ENCODE peak calls at places on chromosomes 1 and 21, in ten cellular contexts. One of them, this sample, is unnamed.

GRCh38 chr1:64956241-64956640 is 10.1 kb downstream of the JAK1 start:
- DNase-seq in activated CD8-positive, alpha-beta T cell treated with anti-CD3 and anti-CD28 coated beads for 36 hours: peak; percentile 59
- DNase-seq in RWPE1: peak; percentile 33
- DNase-seq in Panc1: no peak
- DNase-seq in AG04450: no peak
- DNase-seq in Calu3: no peak
- DNase-seq in cardiac fibroblast: peak; percentile 59
- DNase-seq in GM12865: no peak
- DNase-seq in heart right ventricle: no peak
- DNase-seq in mammary epithelial cell: no peak
- DNase-seq in this sample: no peak

GRCh38 chr1:34060901-34061415 is 104.1 kb downstream of the CSMD2 start:
- DNase-seq in activated CD8-positive, alpha-beta T cell treated with anti-CD3 and anti-CD28 coated beads for 36 hours: no peak
- DNase-seq in RWPE1: no peak
- DNase-seq in Panc1: no peak
- DNase-seq in AG04450: no peak
- DNase-seq in Calu3: no peak
- DNase-seq in cardiac fibroblast: no peak
- DNase-seq in GM12865: no peak
- DNase-seq in heart right ventricle: peak; percentile 7
- DNase-seq in mammary epithelial cell: no peak
- DNase-seq in this sample: no peak

GRCh38 chr21:45882641-45883040 is 98.9 kb upstream of the COL6A1 start:
- DNase-seq in activated CD8-positive, alpha-beta T cell treated with anti-CD3 and anti-CD28 coated beads for 36 hours: no peak
- DNase-seq in RWPE1: no peak
- DNase-seq in Panc1: no peak
- DNase-seq in AG04450: no peak
- DNase-seq in Calu3: no peak
- DNase-seq in cardiac fibroblast: no peak
- DNase-seq in GM12865: no peak
- DNase-seq in heart right ventricle: no peak
- DNase-seq in mammary epithelial cell: no peak
- DNase-seq in this sample: no peak

GRCh38 chr1:156608036-156608674 is 6.9 kb upstream of the GPATCH4 start:
- DNase-seq in activated CD8-positive, alpha-beta T cell treated with anti-CD3 and anti-CD28 coated beads for 36 hours: peak; percentile 77
- DNase-seq in RWPE1: peak; percentile 57
- DNase-seq in Panc1: no peak
- DNase-seq in AG04450: peak; percentile 39
- DNase-seq in Calu3: peak; percentile 64
- DNase-seq in cardiac fibroblast: peak; percentile 83
- DNase-seq in GM12865: peak; percentile 86
- DNase-seq in heart right ventricle: peak; percentile 70
- DNase-seq in mammary epithelial cell: peak; percentile 60
- DNase-seq in this sample: peak; percentile 66

GRCh38 chr1:923131-923990 is at the start of gene SAMD11:
- DNase-seq in activated CD8-positive, alpha-beta T cell treated with anti-CD3 and anti-CD28 coated beads for 36 hours: peak; percentile 61
- DNase-seq in RWPE1: peak; percentile 50
- DNase-seq in Panc1: no peak
- DNase-seq in AG04450: peak; percentile 32
- DNase-seq in Calu3: peak; percentile 90
- DNase-seq in cardiac fibroblast: peak; percentile 78
- DNase-seq in GM12865: peak; percentile 52
- DNase-seq in heart right ventricle: peak; percentile 87
- DNase-seq in mammary epithelial cell: peak; percentile 80
- DNase-seq in this sample: peak; percentile 65

GRCh38 chr1:65541161-65541560 is 120.7 kb downstream of the LEPR start:
- DNase-seq in activated CD8-positive, alpha-beta T cell treated with anti-CD3 and anti-CD28 coated beads for 36 hours: no peak
- DNase-seq in RWPE1: no peak
- DNase-seq in Panc1: no peak
- DNase-seq in AG04450: no peak
- DNase-seq in Calu3: no peak
- DNase-seq in cardiac fibroblast: no peak
- DNase-seq in GM12865: no peak
- DNase-seq in heart right ventricle: no peak
- DNase-seq in mammary epithelial cell: peak; percentile 32
- DNase-seq in this sample: no peak

GRCh38 chr1:17674707-17675505 is 80.2 kb upstream of the ACTL8 start:
- DNase-seq in activated CD8-positive, alpha-beta T cell treated with anti-CD3 and anti-CD28 coated beads for 36 hours: no peak
- DNase-seq in RWPE1: no peak
- DNase-seq in Panc1: no peak
- DNase-seq in AG04450: no peak
- DNase-seq in Calu3: no peak
- DNase-seq in cardiac fibroblast: peak; percentile 15
- DNase-seq in GM12865: no peak
- DNase-seq in heart right ventricle: no peak
- DNase-seq in mammary epithelial cell: no peak
- DNase-seq in this sample: no peak

GRCh38 chr1:62688687-62689085 is 500 bp upstream of the DOCK7 start:
- DNase-seq in activated CD8-positive, alpha-beta T cell treated with anti-CD3 and anti-CD28 coated beads for 36 hours: no peak
- DNase-seq in RWPE1: no peak
- DNase-seq in Panc1: no peak
- DNase-seq in AG04450: no peak
- DNase-seq in Calu3: no peak
- DNase-seq in cardiac fibroblast: no peak
- DNase-seq in GM12865: no peak
- DNase-seq in heart right ventricle: no peak
- DNase-seq in mammary epithelial cell: no peak
- DNase-seq in this sample: no peak

GRCh38 chr1:9014475-9015375 is 11.5 kb downstream of the SLC2A7 start:
- DNase-seq in activated CD8-positive, alpha-beta T cell treated with anti-CD3 and anti-CD28 coated beads for 36 hours: no peak
- DNase-seq in RWPE1: no peak
- DNase-seq in Panc1: no peak
- DNase-seq in AG04450: no peak
- DNase-seq in Calu3: no peak
- DNase-seq in cardiac fibroblast: no peak
- DNase-seq in GM12865: no peak
- DNase-seq in heart right ventricle: no peak
- DNase-seq in mammary epithelial cell: no peak
- DNase-seq in this sample: no peak

GRCh38 chr1:924619-925323 is 1.0 kb downstream of the SAMD11 start:
- DNase-seq in activated CD8-positive, alpha-beta T cell treated with anti-CD3 and anti-CD28 coated beads for 36 hours: no peak
- DNase-seq in RWPE1: no peak
- DNase-seq in Panc1: no peak
- DNase-seq in AG04450: no peak
- DNase-seq in Calu3: no peak
- DNase-seq in cardiac fibroblast: peak; percentile 35
- DNase-seq in GM12865: no peak
- DNase-seq in heart right ventricle: no peak
- DNase-seq in mammary epithelial cell: peak; percentile 40
- DNase-seq in this sample: peak; percentile 41

GRCh38 chr1:236534164-236534651 is 10.4 kb downstream of the LGALS8 start:
- DNase-seq in activated CD8-positive, alpha-beta T cell treated with anti-CD3 and anti-CD28 coated beads for 36 hours: peak; percentile 74
- DNase-seq in RWPE1: no peak
- DNase-seq in Panc1: no peak
- DNase-seq in AG04450: no peak
- DNase-seq in Calu3: no peak
- DNase-seq in cardiac fibroblast: peak; percentile 80
- DNase-seq in GM12865: no peak
- DNase-seq in heart right ventricle: no peak
- DNase-seq in mammary epithelial cell: peak; percentile 72
- DNase-seq in this sample: no peak

GRCh38 chr1:41330588-41331545 is 30.4 kb upstream of the FOXO6 start:
- DNase-seq in activated CD8-positive, alpha-beta T cell treated with anti-CD3 and anti-CD28 coated beads for 36 hours: no peak
- DNase-seq in RWPE1: no peak
- DNase-seq in Panc1: no peak
- DNase-seq in AG04450: no peak
- DNase-seq in Calu3: no peak
- DNase-seq in cardiac fibroblast: peak; percentile 8
- DNase-seq in GM12865: no peak
- DNase-seq in heart right ventricle: no peak
- DNase-seq in mammary epithelial cell: no peak
- DNase-seq in this sample: no peak

GRCh38 chr1:24586119-24586518 is 30.2 kb downstream of the NCMAP start:
- DNase-seq in activated CD8-positive, alpha-beta T cell treated with anti-CD3 and anti-CD28 coated beads for 36 hours: no peak
- DNase-seq in RWPE1: no peak
- DNase-seq in Panc1: no peak
- DNase-seq in AG04450: no peak
- DNase-seq in Calu3: no peak
- DNase-seq in cardiac fibroblast: no peak
- DNase-seq in GM12865: no peak
- DNase-seq in heart right ventricle: no peak
- DNase-seq in mammary epithelial cell: no peak
- DNase-seq in this sample: no peak

GRCh38 chr1:173418107-173418985 is 58.8 kb upstream of the PRDX6 start:
- DNase-seq in activated CD8-positive, alpha-beta T cell treated with anti-CD3 and anti-CD28 coated beads for 36 hours: no peak
- DNase-seq in RWPE1: no peak
- DNase-seq in Panc1: no peak
- DNase-seq in AG04450: no peak
- DNase-seq in Calu3: no peak
- DNase-seq in cardiac fibroblast: no peak
- DNase-seq in GM12865: peak; percentile 82
- DNase-seq in heart right ventricle: no peak
- DNase-seq in mammary epithelial cell: no peak
- DNase-seq in this sample: no peak

GRCh38 chr1:59107516-59107915 is 189.4 kb upstream of the FGGY start:
- DNase-seq in activated CD8-positive, alpha-beta T cell treated with anti-CD3 and anti-CD28 coated beads for 36 hours: no peak
- DNase-seq in RWPE1: peak; percentile 78
- DNase-seq in Panc1: no peak
- DNase-seq in AG04450: no peak
- DNase-seq in Calu3: no peak
- DNase-seq in cardiac fibroblast: peak; percentile 61
- DNase-seq in GM12865: no peak
- DNase-seq in heart right ventricle: peak; percentile 69
- DNase-seq in mammary epithelial cell: peak; percentile 91
- DNase-seq in this sample: no peak

GRCh38 chr1:183568176-183569041 is 21.9 kb downstream of the NCF2 start:
- DNase-seq in activated CD8-positive, alpha-beta T cell treated with anti-CD3 and anti-CD28 coated beads for 36 hours: no peak
- DNase-seq in RWPE1: no peak
- DNase-seq in Panc1: no peak
- DNase-seq in AG04450: no peak
- DNase-seq in Calu3: no peak
- DNase-seq in cardiac fibroblast: peak; percentile 42
- DNase-seq in GM12865: no peak
- DNase-seq in heart right ventricle: peak; percentile 56
- DNase-seq in mammary epithelial cell: no peak
- DNase-seq in this sample: peak; percentile 34

DNA sequence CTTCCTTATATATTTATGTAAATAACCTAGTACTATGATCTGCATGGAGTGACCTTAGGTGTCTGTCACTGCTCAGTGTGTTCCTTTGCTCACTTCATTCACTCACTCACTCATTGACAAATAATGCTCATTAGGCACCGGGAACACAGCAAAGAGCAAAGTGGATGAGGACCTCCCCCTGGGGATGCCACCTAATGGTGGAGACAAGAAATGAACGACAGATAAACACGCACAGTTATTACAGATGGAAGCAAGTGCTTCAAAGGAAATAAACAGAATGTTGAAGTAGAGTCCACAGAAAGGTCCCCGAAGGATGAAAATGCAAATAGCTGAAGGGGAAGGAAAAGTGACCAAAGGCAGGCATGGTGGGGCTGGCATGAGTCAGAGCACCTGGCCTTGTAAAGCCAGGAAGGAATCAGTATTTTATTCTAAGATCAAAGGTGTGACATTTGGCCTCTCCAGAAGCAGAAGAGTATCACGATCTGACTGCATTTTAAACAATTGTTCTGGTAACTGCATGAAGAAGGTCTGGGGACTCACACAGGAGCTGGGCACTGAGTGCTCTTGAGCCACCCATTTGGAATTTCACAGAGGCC is 23.1 kb downstream of the MAB21L3 start:
- DNase-seq in activated CD8-positive, alpha-beta T cell treated with anti-CD3 and anti-CD28 coated beads for 36 hours: no peak
- DNase-seq in RWPE1: no peak
- DNase-seq in Panc1: no peak
- DNase-seq in AG04450: no peak
- DNase-seq in Calu3: no peak
- DNase-seq in cardiac fibroblast: no peak
- DNase-seq in GM12865: peak; percentile 29
- DNase-seq in heart right ventricle: no peak
- DNase-seq in mammary epithelial cell: no peak
- DNase-seq in this sample: no peak
- TF ChIP-seq CTCF in activated CD8-positive, alpha-beta T cell treated with anti-CD3 and anti-CD28 coated beads for 36 hours: peak; percentile 53
- TF ChIP-seq CTCF in RWPE1: no peak
- TF ChIP-seq CTCF in Panc1: peak; percentile 23
- TF ChIP-seq CTCF in AG04450: peak; percentile 17
- TF ChIP-seq CTCF in Calu3: no peak
- TF ChIP-seq CTCF in cardiac fibroblast: peak; percentile 25
- TF ChIP-seq CTCF in GM12865: no peak
- TF ChIP-seq CTCF in heart right ventricle: no peak
- TF ChIP-seq CTCF in mammary epithelial cell: no peak
- TF ChIP-seq CTCF in this sample: peak; percentile 16

GRCh38 chr21:39180429-39181019 is 2.7 kb downstream of the PSMG1 start:
- DNase-seq in activated CD8-positive, alpha-beta T cell treated with anti-CD3 and anti-CD28 coated beads for 36 hours: no peak
- DNase-seq in RWPE1: no peak
- DNase-seq in Panc1: no peak
- DNase-seq in AG04450: no peak
- DNase-seq in Calu3: no peak
- DNase-seq in cardiac fibroblast: no peak
- DNase-seq in GM12865: no peak
- DNase-seq in heart right ventricle: no peak
- DNase-seq in mammary epithelial cell: no peak
- DNase-seq in this sample: no peak
- TF ChIP-seq CTCF in activated CD8-positive, alpha-beta T cell treated with anti-CD3 and anti-CD28 coated beads for 36 hours: no peak
- TF ChIP-seq CTCF in RWPE1: no peak
- TF ChIP-seq CTCF in Panc1: no peak
- TF ChIP-seq CTCF in AG04450: peak; percentile 34
- TF ChIP-seq CTCF in Calu3: no peak
- TF ChIP-seq CTCF in cardiac fibroblast: peak; percentile 26
- TF ChIP-seq CTCF in GM12865: peak; percentile 23
- TF ChIP-seq CTCF in heart right ventricle: no peak
- TF ChIP-seq CTCF in mammary epithelial cell: peak; percentile 33
- TF ChIP-seq CTCF in this sample: peak; percentile 35

GRCh38 chr1:169586395-169587255 is at the start of gene F5:
- DNase-seq in activated CD8-positive, alpha-beta T cell treated with anti-CD3 and anti-CD28 coated beads for 36 hours: peak; percentile 90
- DNase-seq in RWPE1: peak; percentile 57
- DNase-seq in Panc1: peak; percentile 32
- DNase-seq in AG04450: peak; percentile 10
- DNase-seq in Calu3: peak; percentile 91
- DNase-seq in cardiac fibroblast: peak; percentile 58
- DNase-seq in GM12865: peak; percentile 81
- DNase-seq in heart right ventricle: peak; percentile 64
- DNase-seq in mammary epithelial cell: peak; percentile 64
- DNase-seq in this sample: peak; percentile 74
- TF ChIP-seq CTCF in activated CD8-positive, alpha-beta T cell treated with anti-CD3 and anti-CD28 coated beads for 36 hours: peak; percentile 66
- TF ChIP-seq CTCF in RWPE1: peak; percentile 52
- TF ChIP-seq CTCF in Panc1: peak; percentile 76
- TF ChIP-seq CTCF in AG04450: peak; percentile 50
- TF ChIP-seq CTCF in Calu3: peak; percentile 51
- TF ChIP-seq CTCF in cardiac fibroblast: peak; percentile 68
- TF ChIP-seq CTCF in GM12865: peak; percentile 67
- TF ChIP-seq CTCF in heart right ventricle: no peak
- TF ChIP-seq CTCF in mammary epithelial cell: peak; percentile 39
- TF ChIP-seq CTCF in this sample: peak; percentile 20

GRCh38 chr21:28337319-28337718 is 655.4 kb downstream of the LTN1 start:
- DNase-seq in activated CD8-positive, alpha-beta T cell treated with anti-CD3 and anti-CD28 coated beads for 36 hours: no peak
- DNase-seq in RWPE1: peak; percentile 20
- DNase-seq in Panc1: no peak
- DNase-seq in AG04450: peak; percentile 34
- DNase-seq in Calu3: no peak
- DNase-seq in cardiac fibroblast: peak; percentile 82
- DNase-seq in GM12865: peak; percentile 13
- DNase-seq in heart right ventricle: no peak
- DNase-seq in mammary epithelial cell: peak; percentile 30
- DNase-seq in this sample: no peak
- TF ChIP-seq CTCF in activated CD8-positive, alpha-beta T cell treated with anti-CD3 and anti-CD28 coated beads for 36 hours: no peak
- TF ChIP-seq CTCF in RWPE1: peak; percentile 12
- TF ChIP-seq CTCF in Panc1: peak; percentile 23
- TF ChIP-seq CTCF in AG04450: peak; percentile 50
- TF ChIP-seq CTCF in Calu3: no peak
- TF ChIP-seq CTCF in cardiac fibroblast: peak; percentile 44
- TF ChIP-seq CTCF in GM12865: no peak
- TF ChIP-seq CTCF in heart right ventricle: peak; percentile 27
- TF ChIP-seq CTCF in mammary epithelial cell: peak; percentile 28
- TF ChIP-seq CTCF in this sample: no peak

This sample was measured in endothelial cell.